ENCODE peak calls at places on chromosomes 1 and 21, in seven cellular contexts. One of them, this sample, is unnamed.

GRCh38 chr1:54266195-54266594 is 66.2 kb downstream of the MRPL37 start:
- DNase-seq in stimulated activated naive CD8-positive, alpha-beta T cell treated with anti-CD3 and anti-CD28 coated beads, Interleukin-15, Interleukin-2, amounts not matched to agents 100 U/mL and 50 U/mL, for 24 hours: no peak
- DNase-seq in NCI-H1417: no peak
- DNase-seq in heart right ventricle: no peak
- DNase-seq in T follicular helper cell: no peak
- DNase-seq in MCF 10A: no peak
- DNase-seq in astrocyte of the spinal cord: no peak
- DNase-seq in this sample: no peak

GRCh38 chr1:59498640-59499039 is 201.7 kb downstream of the FGGY start:
- DNase-seq in stimulated activated naive CD8-positive, alpha-beta T cell treated with anti-CD3 and anti-CD28 coated beads, Interleukin-15, Interleukin-2, amounts not matched to agents 100 U/mL and 50 U/mL, for 24 hours: no peak
- DNase-seq in T follicular helper cell: no peak
- DNase-seq in MCF 10A: peak
- DNase-seq in astrocyte of the spinal cord: peak
- DNase-seq in heart right ventricle: no peak
- DNase-seq in NCI-H1417: no peak
- DNase-seq in this sample: peak

GRCh38 chr1:101382135-101382534 is 145.3 kb downstream of the S1PR1 start:
- DNase-seq in heart right ventricle: no peak
- DNase-seq in T follicular helper cell: no peak
- DNase-seq in stimulated activated naive CD8-positive, alpha-beta T cell treated with anti-CD3 and anti-CD28 coated beads, Interleukin-15, Interleukin-2, amounts not matched to agents 100 U/mL and 50 U/mL, for 24 hours: no peak
- DNase-seq in NCI-H1417: no peak
- DNase-seq in MCF 10A: no peak
- DNase-seq in astrocyte of the spinal cord: no peak
- DNase-seq in this sample: no peak

GRCh38 chr1:175208773-175209492 is 16.4 kb upstream of the KIAA0040 start:
- DNase-seq in astrocyte of the spinal cord: no peak
- DNase-seq in T follicular helper cell: peak
- DNase-seq in stimulated activated naive CD8-positive, alpha-beta T cell treated with anti-CD3 and anti-CD28 coated beads, Interleukin-15, Interleukin-2, amounts not matched to agents 100 U/mL and 50 U/mL, for 24 hours: peak
- DNase-seq in MCF 10A: no peak
- DNase-seq in NCI-H1417: peak
- DNase-seq in heart right ventricle: no peak
- DNase-seq in this sample: no peak

GRCh38 chr1:5995871-5996630 is 3.8 kb upstream of the NPHP4 start:
- DNase-seq in heart right ventricle: peak
- DNase-seq in astrocyte of the spinal cord: no peak
- DNase-seq in NCI-H1417: no peak
- DNase-seq in MCF 10A: no peak
- DNase-seq in T follicular helper cell: no peak
- DNase-seq in stimulated activated naive CD8-positive, alpha-beta T cell treated with anti-CD3 and anti-CD28 coated beads, Interleukin-15, Interleukin-2, amounts not matched to agents 100 U/mL and 50 U/mL, for 24 hours: no peak
- DNase-seq in this sample: no peak

GRCh38 chr1:87115317-87115885 is 201.0 kb downstream of the HS2ST1 start:
- DNase-seq in stimulated activated naive CD8-positive, alpha-beta T cell treated with anti-CD3 and anti-CD28 coated beads, Interleukin-15, Interleukin-2, amounts not matched to agents 100 U/mL and 50 U/mL, for 24 hours: no peak
- DNase-seq in NCI-H1417: no peak
- DNase-seq in MCF 10A: peak
- DNase-seq in T follicular helper cell: no peak
- DNase-seq in astrocyte of the spinal cord: peak
- DNase-seq in heart right ventricle: no peak
- DNase-seq in this sample: peak

GRCh38 chr1:100868364-100868995 is 26.2 kb downstream of the EXTL2 start:
- DNase-seq in heart right ventricle: no peak
- DNase-seq in stimulated activated naive CD8-positive, alpha-beta T cell treated with anti-CD3 and anti-CD28 coated beads, Interleukin-15, Interleukin-2, amounts not matched to agents 100 U/mL and 50 U/mL, for 24 hours: no peak
- DNase-seq in NCI-H1417: peak
- DNase-seq in MCF 10A: peak
- DNase-seq in T follicular helper cell: no peak
- DNase-seq in astrocyte of the spinal cord: peak
- DNase-seq in this sample: no peak

GRCh38 chr1:184056921-184057496 is 5.5 kb downstream of the TSEN15 start:
- DNase-seq in MCF 10A: peak
- DNase-seq in heart right ventricle: no peak
- DNase-seq in NCI-H1417: no peak
- DNase-seq in T follicular helper cell: no peak
- DNase-seq in stimulated activated naive CD8-positive, alpha-beta T cell treated with anti-CD3 and anti-CD28 coated beads, Interleukin-15, Interleukin-2, amounts not matched to agents 100 U/mL and 50 U/mL, for 24 hours: no peak
- DNase-seq in astrocyte of the spinal cord: peak
- DNase-seq in this sample: peak

GRCh38 chr1:88104234-88104633 is 579.8 kb upstream of the PKN2 start:
- DNase-seq in NCI-H1417: no peak
- DNase-seq in T follicular helper cell: no peak
- DNase-seq in MCF 10A: peak
- DNase-seq in astrocyte of the spinal cord: no peak
- DNase-seq in heart right ventricle: no peak
- DNase-seq in stimulated activated naive CD8-positive, alpha-beta T cell treated with anti-CD3 and anti-CD28 coated beads, Interleukin-15, Interleukin-2, amounts not matched to agents 100 U/mL and 50 U/mL, for 24 hours: no peak
- DNase-seq in this sample: peak

GRCh38 chr1:58870298-58870676 is 86.4 kb upstream of the JUN start:
- DNase-seq in MCF 10A: no peak
- DNase-seq in NCI-H1417: no peak
- DNase-seq in astrocyte of the spinal cord: peak
- DNase-seq in heart right ventricle: no peak
- DNase-seq in T follicular helper cell: no peak
- DNase-seq in stimulated activated naive CD8-positive, alpha-beta T cell treated with anti-CD3 and anti-CD28 coated beads, Interleukin-15, Interleukin-2, amounts not matched to agents 100 U/mL and 50 U/mL, for 24 hours: no peak
- DNase-seq in this sample: no peak

GRCh38 chr1:39360726-39361125 is 130.7 kb upstream of the BMP8A start:
- DNase-seq in NCI-H1417: no peak
- DNase-seq in MCF 10A: peak
- DNase-seq in T follicular helper cell: no peak
- DNase-seq in stimulated activated naive CD8-positive, alpha-beta T cell treated with anti-CD3 and anti-CD28 coated beads, Interleukin-15, Interleukin-2, amounts not matched to agents 100 U/mL and 50 U/mL, for 24 hours: no peak
- DNase-seq in heart right ventricle: no peak
- DNase-seq in astrocyte of the spinal cord: no peak
- DNase-seq in this sample: peak

GRCh38 chr1:24896596-24897262 is 33.3 kb downstream of the RUNX3 start:
- DNase-seq in NCI-H1417: no peak
- DNase-seq in stimulated activated naive CD8-positive, alpha-beta T cell treated with anti-CD3 and anti-CD28 coated beads, Interleukin-15, Interleukin-2, amounts not matched to agents 100 U/mL and 50 U/mL, for 24 hours: no peak
- DNase-seq in MCF 10A: no peak
- DNase-seq in T follicular helper cell: no peak
- DNase-seq in astrocyte of the spinal cord: no peak
- DNase-seq in heart right ventricle: no peak
- DNase-seq in this sample: no peak

GRCh38 chr21:23524685-23525084 is 2082.6 kb downstream of the MRPL39 start:
- DNase-seq in astrocyte of the spinal cord: no peak
- DNase-seq in heart right ventricle: no peak
- DNase-seq in NCI-H1417: no peak
- DNase-seq in MCF 10A: no peak
- DNase-seq in stimulated activated naive CD8-positive, alpha-beta T cell treated with anti-CD3 and anti-CD28 coated beads, Interleukin-15, Interleukin-2, amounts not matched to agents 100 U/mL and 50 U/mL, for 24 hours: no peak
- DNase-seq in T follicular helper cell: no peak
- DNase-seq in this sample: no peak

GRCh38 chr21:36722370-36723368 is 23.8 kb downstream of the SIM2 start:
- DNase-seq in heart right ventricle: no peak
- DNase-seq in astrocyte of the spinal cord: no peak
- DNase-seq in T follicular helper cell: no peak
- DNase-seq in stimulated activated naive CD8-positive, alpha-beta T cell treated with anti-CD3 and anti-CD28 coated beads, Interleukin-15, Interleukin-2, amounts not matched to agents 100 U/mL and 50 U/mL, for 24 hours: no peak
- DNase-seq in MCF 10A: no peak
- DNase-seq in NCI-H1417: no peak
- DNase-seq in this sample: no peak

GRCh38 chr1:10679521-10680220 is 116.8 kb downstream of the CASZ1 start:
- DNase-seq in NCI-H1417: peak
- DNase-seq in astrocyte of the spinal cord: peak
- DNase-seq in heart right ventricle: no peak
- DNase-seq in T follicular helper cell: no peak
- DNase-seq in MCF 10A: peak
- DNase-seq in stimulated activated naive CD8-positive, alpha-beta T cell treated with anti-CD3 and anti-CD28 coated beads, Interleukin-15, Interleukin-2, amounts not matched to agents 100 U/mL and 50 U/mL, for 24 hours: no peak
- DNase-seq in this sample: peak

GRCh38 chr1:209435654-209436566 is 147.6 kb upstream of the CAMK1G start:
- DNase-seq in stimulated activated naive CD8-positive, alpha-beta T cell treated with anti-CD3 and anti-CD28 coated beads, Interleukin-15, Interleukin-2, amounts not matched to agents 100 U/mL and 50 U/mL, for 24 hours: peak
- DNase-seq in astrocyte of the spinal cord: peak
- DNase-seq in NCI-H1417: peak
- DNase-seq in T follicular helper cell: no peak
- DNase-seq in heart right ventricle: peak
- DNase-seq in MCF 10A: peak
- DNase-seq in this sample: peak

GRCh38 chr21:44686000-44686781 is 4.2 kb upstream of the KRTAP12-1 start:
- DNase-seq in stimulated activated naive CD8-positive, alpha-beta T cell treated with anti-CD3 and anti-CD28 coated beads, Interleukin-15, Interleukin-2, amounts not matched to agents 100 U/mL and 50 U/mL, for 24 hours: no peak
- DNase-seq in MCF 10A: no peak
- DNase-seq in NCI-H1417: no peak
- DNase-seq in T follicular helper cell: no peak
- DNase-seq in heart right ventricle: no peak
- DNase-seq in astrocyte of the spinal cord: no peak
- DNase-seq in this sample: no peak

GRCh38 chr1:212030936-212031528 is 4.3 kb downstream of the INTS7 start:
- DNase-seq in stimulated activated naive CD8-positive, alpha-beta T cell treated with anti-CD3 and anti-CD28 coated beads, Interleukin-15, Interleukin-2, amounts not matched to agents 100 U/mL and 50 U/mL, for 24 hours: no peak
- DNase-seq in MCF 10A: peak
- DNase-seq in astrocyte of the spinal cord: peak
- DNase-seq in NCI-H1417: no peak
- DNase-seq in heart right ventricle: no peak
- DNase-seq in T follicular helper cell: no peak
- DNase-seq in this sample: peak

GRCh38 chr1:67824771-67825170 is 8.5 kb downstream of the GNG12 start:
- DNase-seq in MCF 10A: no peak
- DNase-seq in astrocyte of the spinal cord: no peak
- DNase-seq in NCI-H1417: peak
- DNase-seq in stimulated activated naive CD8-positive, alpha-beta T cell treated with anti-CD3 and anti-CD28 coated beads, Interleukin-15, Interleukin-2, amounts not matched to agents 100 U/mL and 50 U/mL, for 24 hours: no peak
- DNase-seq in T follicular helper cell: no peak
- DNase-seq in heart right ventricle: no peak
- DNase-seq in this sample: no peak

GRCh38 chr1:3313579-3313955 is 140.9 kb upstream of the ARHGEF16 start:
- DNase-seq in heart right ventricle: peak
- DNase-seq in astrocyte of the spinal cord: peak
- DNase-seq in NCI-H1417: no peak
- DNase-seq in stimulated activated naive CD8-positive, alpha-beta T cell treated with anti-CD3 and anti-CD28 coated beads, Interleukin-15, Interleukin-2, amounts not matched to agents 100 U/mL and 50 U/mL, for 24 hours: no peak
- DNase-seq in T follicular helper cell: no peak
- DNase-seq in MCF 10A: peak
- DNase-seq in this sample: no peak

GRCh38 chr1:30631700-30632099 is 91.7 kb downstream of the MATN1 start:
- DNase-seq in NCI-H1417: no peak
- DNase-seq in MCF 10A: no peak
- DNase-seq in stimulated activated naive CD8-positive, alpha-beta T cell treated with anti-CD3 and anti-CD28 coated beads, Interleukin-15, Interleukin-2, amounts not matched to agents 100 U/mL and 50 U/mL, for 24 hours: no peak
- DNase-seq in astrocyte of the spinal cord: no peak
- DNase-seq in T follicular helper cell: no peak
- DNase-seq in heart right ventricle: no peak
- DNase-seq in this sample: no peak

GRCh38 chr1:206921772-206922265 is at the start of gene FCMR:
- DNase-seq in stimulated activated naive CD8-positive, alpha-beta T cell treated with anti-CD3 and anti-CD28 coated beads, Interleukin-15, Interleukin-2, amounts not matched to agents 100 U/mL and 50 U/mL, for 24 hours: no peak
- DNase-seq in heart right ventricle: no peak
- DNase-seq in NCI-H1417: peak
- DNase-seq in astrocyte of the spinal cord: no peak
- DNase-seq in MCF 10A: no peak
- DNase-seq in T follicular helper cell: peak
- DNase-seq in this sample: no peak

GRCh38 chr1:58966917-58967733 is 183.3 kb upstream of the JUN start:
- DNase-seq in heart right ventricle: no peak
- DNase-seq in astrocyte of the spinal cord: no peak
- DNase-seq in T follicular helper cell: no peak
- DNase-seq in MCF 10A: no peak
- DNase-seq in NCI-H1417: no peak
- DNase-seq in stimulated activated naive CD8-positive, alpha-beta T cell treated with anti-CD3 and anti-CD28 coated beads, Interleukin-15, Interleukin-2, amounts not matched to agents 100 U/mL and 50 U/mL, for 24 hours: no peak
- DNase-seq in this sample: no peak

GRCh38 chr1:156801409-156802121 is 15.1 kb downstream of the SH2D2A start:
- DNase-seq in MCF 10A: no peak
- DNase-seq in astrocyte of the spinal cord: peak
- DNase-seq in stimulated activated naive CD8-positive, alpha-beta T cell treated with anti-CD3 and anti-CD28 coated beads, Interleukin-15, Interleukin-2, amounts not matched to agents 100 U/mL and 50 U/mL, for 24 hours: no peak
- DNase-seq in T follicular helper cell: no peak
- DNase-seq in NCI-H1417: peak
- DNase-seq in heart right ventricle: no peak
- DNase-seq in this sample: peak

GRCh38 chr1:54249798-54250497 is 50.0 kb downstream of the MRPL37 start:
- DNase-seq in T follicular helper cell: no peak
- DNase-seq in MCF 10A: peak
- DNase-seq in astrocyte of the spinal cord: peak
- DNase-seq in heart right ventricle: no peak
- DNase-seq in stimulated activated naive CD8-positive, alpha-beta T cell treated with anti-CD3 and anti-CD28 coated beads, Interleukin-15, Interleukin-2, amounts not matched to agents 100 U/mL and 50 U/mL, for 24 hours: no peak
- DNase-seq in NCI-H1417: no peak
- DNase-seq in this sample: no peak

GRCh38 chr1:111920221-111921024 is 69.0 kb downstream of the KCND3 start:
- DNase-seq in MCF 10A: peak
- DNase-seq in astrocyte of the spinal cord: peak
- DNase-seq in NCI-H1417: peak
- DNase-seq in heart right ventricle: no peak
- DNase-seq in stimulated activated naive CD8-positive, alpha-beta T cell treated with anti-CD3 and anti-CD28 coated beads, Interleukin-15, Interleukin-2, amounts not matched to agents 100 U/mL and 50 U/mL, for 24 hours: no peak
- DNase-seq in T follicular helper cell: no peak
- DNase-seq in this sample: peak

GRCh38 chr21:44071359-44072104 is 35.7 kb upstream of the PWP2 start:
- DNase-seq in astrocyte of the spinal cord: no peak
- DNase-seq in MCF 10A: no peak
- DNase-seq in heart right ventricle: no peak
- DNase-seq in NCI-H1417: no peak
- DNase-seq in stimulated activated naive CD8-positive, alpha-beta T cell treated with anti-CD3 and anti-CD28 coated beads, Interleukin-15, Interleukin-2, amounts not matched to agents 100 U/mL and 50 U/mL, for 24 hours: no peak
- DNase-seq in T follicular helper cell: no peak
- DNase-seq in this sample: no peak

GRCh38 chr1:245953876-245954660 is 553.0 kb downstream of the SMYD3 start:
- DNase-seq in MCF 10A: peak
- DNase-seq in stimulated activated naive CD8-positive, alpha-beta T cell treated with anti-CD3 and anti-CD28 coated beads, Interleukin-15, Interleukin-2, amounts not matched to agents 100 U/mL and 50 U/mL, for 24 hours: peak
- DNase-seq in astrocyte of the spinal cord: no peak
- DNase-seq in heart right ventricle: no peak
- DNase-seq in NCI-H1417: no peak
- DNase-seq in T follicular helper cell: no peak
- DNase-seq in this sample: no peak

GRCh38 chr1:212315907-212316306 is 30.7 kb downstream of the PPP2R5A start:
- DNase-seq in T follicular helper cell: no peak
- DNase-seq in NCI-H1417: peak
- DNase-seq in heart right ventricle: no peak
- DNase-seq in MCF 10A: peak
- DNase-seq in astrocyte of the spinal cord: peak
- DNase-seq in stimulated activated naive CD8-positive, alpha-beta T cell treated with anti-CD3 and anti-CD28 coated beads, Interleukin-15, Interleukin-2, amounts not matched to agents 100 U/mL and 50 U/mL, for 24 hours: no peak
- DNase-seq in this sample: peak

GRCh38 chr1:19430121-19431068 is 54.9 kb downstream of the CAPZB start:
- DNase-seq in stimulated activated naive CD8-positive, alpha-beta T cell treated with anti-CD3 and anti-CD28 coated beads, Interleukin-15, Interleukin-2, amounts not matched to agents 100 U/mL and 50 U/mL, for 24 hours: no peak
- DNase-seq in MCF 10A: peak
- DNase-seq in astrocyte of the spinal cord: peak
- DNase-seq in T follicular helper cell: no peak
- DNase-seq in heart right ventricle: no peak
- DNase-seq in NCI-H1417: no peak
- DNase-seq in this sample: no peak

GRCh38 chr21:30152792-30153191 is 13.8 kb downstream of the CLDN17 start:
- DNase-seq in NCI-H1417: no peak
- DNase-seq in MCF 10A: no peak
- DNase-seq in astrocyte of the spinal cord: no peak
- DNase-seq in heart right ventricle: no peak
- DNase-seq in stimulated activated naive CD8-positive, alpha-beta T cell treated with anti-CD3 and anti-CD28 coated beads, Interleukin-15, Interleukin-2, amounts not matched to agents 100 U/mL and 50 U/mL, for 24 hours: no peak
- DNase-seq in T follicular helper cell: no peak
- DNase-seq in this sample: peak

GRCh38 chr21:45075606-45076244 is 1.3 kb downstream of the ADARB1 start:
- DNase-seq in heart right ventricle: no peak
- DNase-seq in astrocyte of the spinal cord: peak
- DNase-seq in stimulated activated naive CD8-positive, alpha-beta T cell treated with anti-CD3 and anti-CD28 coated beads, Interleukin-15, Interleukin-2, amounts not matched to agents 100 U/mL and 50 U/mL, for 24 hours: no peak
- DNase-seq in T follicular helper cell: no peak
- DNase-seq in NCI-H1417: no peak
- DNase-seq in MCF 10A: no peak
- DNase-seq in this sample: peak

GRCh38 chr21:46210378-46211136 is 18.0 kb downstream of the LSS start:
- DNase-seq in MCF 10A: no peak
- DNase-seq in stimulated activated naive CD8-positive, alpha-beta T cell treated with anti-CD3 and anti-CD28 coated beads, Interleukin-15, Interleukin-2, amounts not matched to agents 100 U/mL and 50 U/mL, for 24 hours: no peak
- DNase-seq in T follicular helper cell: no peak
- DNase-seq in NCI-H1417: no peak
- DNase-seq in astrocyte of the spinal cord: no peak
- DNase-seq in heart right ventricle: no peak
- DNase-seq in this sample: no peak

GRCh38 chr1:193069748-193070394 is 10.5 kb downstream of the RO60 start:
- DNase-seq in stimulated activated naive CD8-positive, alpha-beta T cell treated with anti-CD3 and anti-CD28 coated beads, Interleukin-15, Interleukin-2, amounts not matched to agents 100 U/mL and 50 U/mL, for 24 hours: no peak
- DNase-seq in heart right ventricle: no peak
- DNase-seq in NCI-H1417: no peak
- DNase-seq in T follicular helper cell: no peak
- DNase-seq in MCF 10A: peak
- DNase-seq in astrocyte of the spinal cord: peak
- DNase-seq in this sample: no peak

GRCh38 chr1:29474274-29474824 is 238.0 kb downstream of the PTPRU start:
- DNase-seq in MCF 10A: no peak
- DNase-seq in astrocyte of the spinal cord: no peak
- DNase-seq in NCI-H1417: no peak
- DNase-seq in stimulated activated naive CD8-positive, alpha-beta T cell treated with anti-CD3 and anti-CD28 coated beads, Interleukin-15, Interleukin-2, amounts not matched to agents 100 U/mL and 50 U/mL, for 24 hours: no peak
- DNase-seq in T follicular helper cell: no peak
- DNase-seq in heart right ventricle: no peak
- DNase-seq in this sample: no peak

GRCh38 chr1:171800342-171800741 is 18.9 kb downstream of the METTL13 start:
- DNase-seq in MCF 10A: no peak
- DNase-seq in heart right ventricle: no peak
- DNase-seq in astrocyte of the spinal cord: no peak
- DNase-seq in T follicular helper cell: no peak
- DNase-seq in NCI-H1417: no peak
- DNase-seq in stimulated activated naive CD8-positive, alpha-beta T cell treated with anti-CD3 and anti-CD28 coated beads, Interleukin-15, Interleukin-2, amounts not matched to agents 100 U/mL and 50 U/mL, for 24 hours: no peak
- DNase-seq in this sample: no peak

GRCh38 chr1:163173121-163173520 is 29.6 kb downstream of the RGS5 start:
- DNase-seq in stimulated activated naive CD8-positive, alpha-beta T cell treated with anti-CD3 and anti-CD28 coated beads, Interleukin-15, Interleukin-2, amounts not matched to agents 100 U/mL and 50 U/mL, for 24 hours: no peak
- DNase-seq in T follicular helper cell: no peak
- DNase-seq in astrocyte of the spinal cord: peak
- DNase-seq in NCI-H1417: no peak
- DNase-seq in MCF 10A: no peak
- DNase-seq in heart right ventricle: no peak
- DNase-seq in this sample: no peak

GRCh38 chr1:25469177-25469576 is 38.5 kb downstream of the MACO1 start:
- DNase-seq in MCF 10A: no peak
- DNase-seq in NCI-H1417: no peak
- DNase-seq in heart right ventricle: no peak
- DNase-seq in stimulated activated naive CD8-positive, alpha-beta T cell treated with anti-CD3 and anti-CD28 coated beads, Interleukin-15, Interleukin-2, amounts not matched to agents 100 U/mL and 50 U/mL, for 24 hours: no peak
- DNase-seq in astrocyte of the spinal cord: peak
- DNase-seq in T follicular helper cell: no peak
- DNase-seq in this sample: peak